ENCODE peak calls at places on chromosome 22, in eight cellular contexts. B, H, O, A, N, D, Y and F are unnamed samples.
A peak's percentile ranks its signal among the peaks of the same experiment; 100 is the strongest.

GRCh38 chr22:21942939-21943338 is 9.7 kb downstream of the PPM1F start:
- DNase-seq in Y (no peak), O (no peak), H (no peak), D (no peak), A (no peak), N (no peak), B (no peak), F (no peak)

GRCh38 chr22:27537481-27537891 is 264.1 kb downstream of the MN1 start:
- DNase-seq in O (no peak), A (no peak), Y (no peak), N (no peak), D (no peak), B (no peak), H (no peak), F (no peak)

GRCh38 chr22:24482586-24482985 is 12.5 kb upstream of the UPB1 start:
- DNase-seq in N (no peak), A (no peak), H (no peak), Y (peak; percentile 82), B (no peak), O (no peak), D (no peak), F (peak; percentile 61)

GRCh38 chr22:45127866-45128265 is 35.9 kb upstream of the NUP50 start:
- DNase-seq in O (no peak), H (no peak), Y (peak; percentile 6), A (peak; percentile 24), D (no peak), N (no peak), B (no peak), F (no peak)

GRCh38 chr22:29478326-29479276 is 1.4 kb upstream of the NEFH start:
- DNase-seq in A (no peak), H (peak; percentile 72), D (no peak), O (peak; percentile 68), N (no peak), Y (no peak), B (peak; percentile 82), F (no peak)

GRCh38 chr22:17366830-17367229 is 2.4 kb upstream of the CECR2 start:
- DNase-seq in Y (no peak), H (peak; percentile 69), B (peak; percentile 84), A (no peak), N (no peak), O (no peak), D (peak; percentile 55), F (no peak)

GRCh38 chr22:36417281-36417686 is 29.5 kb upstream of the MYH9 start:
- DNase-seq in Y (peak; percentile 88), D (no peak), O (peak; percentile 65), B (no peak), H (no peak), N (no peak), A (no peak), F (no peak)

GRCh38 chr22:39698106-39698505 is 127.6 kb downstream of the CACNA1I start:
- DNase-seq in Y (no peak), N (no peak), B (no peak), D (no peak), H (no peak), A (no peak), O (no peak), F (no peak)

GRCh38 chr22:46378499-46379300 is 43.2 kb downstream of the TRMU start:
- DNase-seq in N (no peak), O (no peak), A (no peak), H (no peak), Y (no peak), B (no peak), D (no peak), F (no peak)

GRCh38 chr22:24831678-24832077 is 25.7 kb downstream of the SGSM1 start:
- DNase-seq in B (no peak), N (no peak), H (no peak), D (no peak), A (no peak), O (no peak), Y (no peak), F (no peak)

GRCh38 chr22:32926600-32926999 is 125.1 kb downstream of the TIMP3 start:
- DNase-seq in O (no peak), H (peak; percentile 48), A (no peak), N (peak; percentile 6), D (no peak), B (peak; percentile 50), Y (peak; percentile 50), F (no peak)

GRCh38 chr22:41949297-41949965 is 2.5 kb upstream of the CENPM start:
- DNase-seq in B (no peak), A (no peak), N (no peak), Y (no peak), D (no peak), H (no peak), O (no peak), F (no peak)

GRCh38 chr22:24969588-24970301 is 17.2 kb downstream of the KIAA1671 start:
- DNase-seq in B (no peak), A (no peak), O (peak; percentile 93), Y (peak; percentile 71), D (no peak), H (peak; percentile 17), N (no peak), F (no peak)

GRCh38 chr22:18104566-18104965 is 6.0 kb upstream of the TUBA8 start:
- DNase-seq in N (no peak), D (no peak), H (no peak), O (no peak), A (no peak), Y (no peak), B (no peak), F (no peak)

GRCh38 chr22:40348025-40348658 is 1.8 kb downstream of the ADSL start:
- DNase-seq in Y (peak; percentile 65), B (peak; percentile 56), D (peak; percentile 35), O (peak; percentile 81), A (no peak), H (peak; percentile 59), N (no peak), F (no peak)

GRCh38 chr22:20115691-20116375 is at the start of gene RANBP1:
- DNase-seq in A (no peak), N (no peak), Y (no peak), D (no peak), O (no peak), H (no peak), B (peak; percentile 23), F (no peak)

GRCh38 chr22:20116376-20116950 is 559 bp downstream of the RANBP1 start:
- DNase-seq in Y (no peak), O (peak; percentile 76), N (no peak), A (no peak), H (no peak), D (no peak), B (peak; percentile 13), F (no peak)

GRCh38 chr22:20118572-20119020 is 1.6 kb upstream of the TRMT2A start:
- DNase-seq in A (no peak), H (no peak), B (peak; percentile 27), Y (no peak), N (no peak), D (no peak), O (no peak), F (no peak)

GRCh38 chr22:20117656-20118571 is 888 bp upstream of the TRMT2A start:
- DNase-seq in Y (peak; percentile 23), H (peak; percentile 43), B (peak; percentile 51), O (no peak), N (no peak), D (no peak), A (no peak), F (no peak)

DNA sequence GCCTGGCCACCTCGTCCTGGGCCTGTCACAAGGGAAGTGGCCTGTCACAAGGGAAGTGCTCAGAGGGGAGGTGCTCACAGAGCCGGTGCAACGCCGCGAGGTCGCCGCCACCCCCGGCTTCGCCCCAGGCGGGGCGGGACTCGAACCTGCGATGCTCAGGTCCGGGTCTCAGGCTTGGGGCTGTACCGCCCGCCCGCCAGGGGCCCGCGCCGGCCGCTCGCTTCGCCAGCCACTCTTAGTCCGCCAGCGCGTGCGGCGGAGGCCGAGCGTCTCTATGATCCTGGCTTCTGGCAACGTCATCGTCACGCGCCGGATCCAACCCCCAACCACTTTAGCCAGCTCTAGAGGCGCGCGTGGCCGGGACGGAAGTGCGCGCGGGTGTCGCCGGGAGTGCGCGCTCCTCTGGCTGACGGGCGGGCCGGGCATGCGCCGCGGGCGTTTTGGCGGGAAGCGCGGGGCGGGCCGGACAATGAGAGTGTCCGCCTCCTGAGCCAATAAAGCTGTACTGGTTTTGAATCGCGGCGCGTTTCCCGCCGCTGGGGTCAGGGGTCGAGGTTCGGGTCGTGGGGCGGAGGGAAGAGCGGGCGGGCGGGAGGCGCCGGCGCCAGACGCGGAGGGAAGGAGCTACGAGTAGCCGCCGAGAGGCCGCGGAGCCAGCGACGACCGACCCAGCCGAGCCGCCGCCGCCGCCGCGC is at the start of gene TRMT2A:
- DNase-seq in B (peak; percentile 99), N (peak; percentile 94), Y (peak; percentile 97), D (peak; percentile 99), H (peak; percentile 99), A (peak; percentile 67), O (peak; percentile 99), F (peak; percentile 75)
- TF ChIP-seq CTCF in B (peak; percentile 45), N (no peak), Y (no peak), D (peak; percentile 51), H (peak; percentile 13), A (peak; percentile 24), O (no peak), F (no peak)

GRCh38 chr22:49994361-49995058 is 18.1 kb downstream of the IL17REL start:
- DNase-seq in N (no peak), H (no peak), A (no peak), O (no peak), D (no peak), Y (no peak), B (no peak), F (no peak)

GRCh38 chr22:49992921-49993648 is 19.5 kb downstream of the IL17REL start:
- DNase-seq in A (no peak), Y (peak; percentile 65), B (peak; percentile 77), D (peak; percentile 82), N (no peak), H (peak; percentile 78), O (peak; percentile 77), F (no peak)

GRCh38 chr22:49995059-49995412 is 17.5 kb downstream of the IL17REL start:
- DNase-seq in B (no peak), A (no peak), Y (no peak), D (no peak), O (no peak), N (no peak), H (no peak), F (no peak)

GRCh38 chr22:49991907-49992533 is 20.5 kb downstream of the IL17REL start:
- DNase-seq in N (no peak), H (no peak), D (no peak), A (no peak), B (no peak), O (no peak), Y (no peak), F (no peak)

GRCh38 chr22:49993649-49994360 is 18.8 kb downstream of the IL17REL start:
- DNase-seq in Y (no peak), O (no peak), D (no peak), B (no peak), N (no peak), H (no peak), A (no peak), F (no peak)
- TF ChIP-seq CTCF in Y (no peak), O (no peak), D (no peak), B (no peak), N (no peak), H (no peak), A (no peak), F (no peak)

GRCh38 chr22:35288116-35288515 is 11.6 kb upstream of the TOM1 start:
- DNase-seq in D (no peak), Y (no peak), A (no peak), B (no peak), O (no peak), N (no peak), H (no peak), F (no peak)
- TF ChIP-seq CTCF in D (no peak), Y (no peak), A (no peak), B (no peak), O (no peak), N (no peak), H (no peak), F (no peak)

GRCh38 chr22:37822079-37822833 is 926 bp upstream of the GALR3 start:
- DNase-seq in B (peak; percentile 70), D (no peak), Y (no peak), H (no peak), A (no peak), N (no peak), O (no peak), F (no peak)
- TF ChIP-seq CTCF in B (no peak), D (no peak), Y (no peak), H (no peak), A (no peak), N (no peak), O (no peak), F (no peak)